ENCODE peak calls at places on chromosomes 11 and 22, in four cellular contexts. K, C, N and F are unnamed samples.

GRCh38 chr11:44758996-44759395 is 32.2 kb downstream of the TSPAN18 start:
- DNase-seq in K (no peak), N (no peak), C (peak; percentile 2), F (no peak)

GRCh38 chr22:22910272-22911240 is 22.9 kb downstream of the IGLL5 start:
- DNase-seq in C (no peak), K (no peak), N (no peak), F (no peak)

GRCh38 chr22:19597399-19597735 is 73.2 kb upstream of the CLDN5 start:
- DNase-seq in N (peak; percentile 80), K (no peak), C (no peak), F (peak; percentile 90)

GRCh38 chr11:70845761-70846160 is 406.6 kb downstream of the SHANK2 start:
- DNase-seq in N (no peak), C (no peak), K (no peak), F (no peak)

GRCh38 chr11:86596861-86597632 is 75.4 kb downstream of the ME3 start:
- DNase-seq in C (peak; percentile 39), K (no peak), N (no peak), F (no peak)

GRCh38 chr11:129425214-129425613 is 49.6 kb downstream of the BARX2 start:
- DNase-seq in K (no peak), N (no peak), C (no peak), F (no peak)

GRCh38 chr11:35223429-35223828 is 84.5 kb downstream of the CD44 start:
- DNase-seq in N (no peak), K (no peak), C (no peak), F (no peak)

GRCh38 chr22:49204599-49205214 is 623.0 kb downstream of the BRD1 start:
- DNase-seq in C (no peak), N (no peak), K (no peak), F (no peak)

GRCh38 chr11:64207247-64208085 is 945 bp downstream of the FERMT3 start:
- DNase-seq in K (peak; percentile 88), C (peak; percentile 65), N (peak; percentile 74), F (peak; percentile 90)

DNA sequence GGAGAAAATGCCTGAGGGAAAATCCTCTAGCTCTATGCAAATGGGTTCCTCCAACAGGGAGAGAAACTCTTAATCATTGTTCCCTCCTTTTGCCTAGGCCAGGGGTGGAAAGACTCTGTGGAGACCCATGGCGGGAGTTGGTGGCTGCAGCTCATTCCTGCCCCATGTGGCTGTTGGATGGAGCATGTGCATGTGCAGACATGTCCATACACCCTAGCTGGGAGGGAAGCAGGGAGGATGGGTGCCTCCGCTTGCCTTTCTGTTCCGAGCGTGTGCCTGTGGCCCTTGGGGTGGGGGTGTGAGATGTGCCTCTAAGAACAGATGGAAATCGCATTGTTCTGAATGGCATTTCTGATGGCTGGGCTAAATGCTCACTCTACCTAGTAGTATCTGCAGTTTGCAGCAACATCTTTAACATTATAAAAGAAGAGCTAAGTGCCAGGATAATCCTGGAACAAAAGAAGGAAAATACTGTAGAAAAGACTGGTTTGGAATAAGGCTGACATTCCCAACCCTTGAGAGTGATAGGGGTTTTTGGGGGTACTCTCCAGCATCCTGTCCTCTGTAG is 31.7 kb downstream of the METTL15 start:
- DNase-seq in C (no peak), N (no peak), K (no peak), F (no peak)
- H3K9me3 ChIP-seq in C (no peaks in the 10 kb centered on the region), N (peaks cover 36% of the 10 kb centered on the region), K (peaks cover 16% of the 10 kb centered on the region), F (peaks cover 39% of the 10 kb centered on the region)

DNA sequence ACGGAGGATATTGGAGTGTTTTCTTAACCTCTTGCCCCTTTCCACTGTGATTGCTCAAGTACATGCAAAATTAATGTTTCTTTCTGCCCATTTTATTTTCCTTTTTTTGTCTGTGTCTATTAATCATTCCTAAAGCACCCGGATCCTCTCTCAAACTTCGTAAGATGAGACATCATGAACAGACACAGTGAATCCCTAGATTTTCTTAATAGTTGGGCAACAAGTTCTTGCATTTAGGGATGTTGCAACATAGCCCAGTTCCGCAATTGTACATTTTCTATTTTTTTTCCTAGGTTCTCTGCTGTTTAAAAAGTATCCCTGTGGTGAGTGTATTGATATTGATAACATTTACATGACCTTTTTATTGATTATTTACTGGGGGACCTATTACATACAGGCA is 2.9 kb downstream of the FAM111A start:
- DNase-seq in K (no peak), C (no peak), N (no peak), F (no peak)
- H3K4me3 ChIP-seq in K (peak overlapping the region; percentile 89), C (no peak overlapping the region), N (peak overlapping the region; percentile 97), F (peak overlapping the region; percentile 90)

GRCh38 chr11:33479216-33479615 is 221.4 kb downstream of the C11orf91 start:
- DNase-seq in K (no peak), C (no peak), N (no peak), F (no peak)
- H3K9me3 ChIP-seq in K (no peaks in the 10 kb centered on the region), C (no peaks in the 10 kb centered on the region), N (no peaks in the 10 kb centered on the region), F (no peaks in the 10 kb centered on the region)

DNA sequence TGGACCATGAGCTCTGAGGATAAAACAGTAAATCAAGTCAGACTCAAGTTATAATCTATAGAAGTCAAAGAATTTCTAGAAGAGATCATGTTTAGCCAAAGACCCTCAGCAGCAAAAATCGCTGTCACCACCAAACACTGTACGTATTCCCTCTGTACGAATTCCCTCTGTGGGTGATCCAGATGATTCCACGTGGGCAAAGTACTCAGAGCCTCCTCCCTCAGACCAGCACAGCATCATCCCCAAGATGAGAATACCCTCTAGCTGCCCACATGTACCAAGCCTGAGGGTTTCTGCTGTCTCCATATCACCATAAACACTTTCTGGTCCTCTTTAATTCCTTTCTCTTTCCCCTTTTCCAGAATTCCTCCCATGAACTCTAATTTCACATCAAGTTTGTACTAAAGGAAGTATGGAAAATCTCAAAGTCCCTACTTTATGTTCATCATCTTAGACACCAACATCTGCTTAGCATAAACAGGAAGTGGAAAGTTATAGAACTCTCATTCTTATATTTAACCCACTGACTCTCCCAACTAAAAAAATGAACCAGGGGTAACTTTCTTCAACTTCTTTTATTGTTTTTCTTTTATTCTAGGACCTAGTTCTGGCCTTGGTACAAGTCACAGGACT is 18.7 kb downstream of the JAML start:
- DNase-seq in K (no peak), C (no peak), N (no peak), F (peak; percentile 27)
- H3K4me3 ChIP-seq in K (no peak overlapping the region), C (no peak overlapping the region), N (peak overlapping the region; percentile 52), F (peak overlapping the region; percentile 5)